ENCODE peak calls at places on chromosome 21, in six cellular contexts. One of them, this sample, is unnamed.

GRCh38 chr21:41763398-41763931 is 3.4 kb downstream of the RIPK4 start:
- DNase-seq in D341Med: no peak
- DNase-seq in heart right ventricle: no peak
- DNase-seq in GM19239: no peak
- DNase-seq in body of pancreas: peak; percentile 31
- DNase-seq in substantia nigra: no peak
- DNase-seq in this sample: no peak

GRCh38 chr21:29943885-29944284 is 4.1 kb upstream of the GRIK1 start:
- DNase-seq in heart right ventricle: no peak
- DNase-seq in D341Med: peak; percentile 51
- DNase-seq in body of pancreas: no peak
- DNase-seq in substantia nigra: no peak
- DNase-seq in GM19239: no peak
- DNase-seq in this sample: no peak

GRCh38 chr21:38787461-38788274 is 18.1 kb upstream of the ETS2 start:
- DNase-seq in GM19239: no peak
- DNase-seq in D341Med: no peak
- DNase-seq in heart right ventricle: no peak
- DNase-seq in substantia nigra: no peak
- DNase-seq in body of pancreas: peak; percentile 82
- DNase-seq in this sample: no peak

GRCh38 chr21:36615274-36615964 is 83.5 kb upstream of the SIM2 start:
- DNase-seq in body of pancreas: no peak
- DNase-seq in substantia nigra: no peak
- DNase-seq in heart right ventricle: no peak
- DNase-seq in GM19239: no peak
- DNase-seq in D341Med: no peak
- DNase-seq in this sample: no peak

GRCh38 chr21:45288441-45288841 is 746 bp upstream of the POFUT2 start:
- DNase-seq in substantia nigra: no peak
- DNase-seq in heart right ventricle: peak; percentile 6
- DNase-seq in D341Med: no peak
- DNase-seq in GM19239: no peak
- DNase-seq in body of pancreas: no peak
- DNase-seq in this sample: no peak

GRCh38 chr21:24824209-24824608 is 783.1 kb downstream of the MRPL39 start:
- DNase-seq in D341Med: no peak
- DNase-seq in GM19239: no peak
- DNase-seq in body of pancreas: no peak
- DNase-seq in substantia nigra: no peak
- DNase-seq in heart right ventricle: no peak
- DNase-seq in this sample: no peak

GRCh38 chr21:35005077-35005476 is 44.0 kb downstream of the RUNX1 start:
- DNase-seq in substantia nigra: no peak
- DNase-seq in GM19239: no peak
- DNase-seq in body of pancreas: no peak
- DNase-seq in heart right ventricle: no peak
- DNase-seq in D341Med: no peak
- DNase-seq in this sample: no peak

GRCh38 chr21:44074315-44074958 is 32.8 kb upstream of the PWP2 start:
- DNase-seq in substantia nigra: no peak
- DNase-seq in D341Med: no peak
- DNase-seq in heart right ventricle: no peak
- DNase-seq in body of pancreas: no peak
- DNase-seq in GM19239: no peak
- DNase-seq in this sample: no peak

GRCh38 chr21:34983680-34984086 is 65.4 kb downstream of the RUNX1 start:
- DNase-seq in heart right ventricle: no peak
- DNase-seq in D341Med: no peak
- DNase-seq in GM19239: no peak
- DNase-seq in body of pancreas: no peak
- DNase-seq in substantia nigra: no peak
- DNase-seq in this sample: peak; percentile 22

GRCh38 chr21:26761174-26761915 is 83.9 kb downstream of the ADAMTS1 start:
- DNase-seq in substantia nigra: no peak
- DNase-seq in GM19239: no peak
- DNase-seq in D341Med: no peak
- DNase-seq in body of pancreas: no peak
- DNase-seq in heart right ventricle: no peak
- DNase-seq in this sample: no peak

GRCh38 chr21:33899199-33899598 is 16.4 kb downstream of the ATP5PO start:
- DNase-seq in heart right ventricle: no peak
- DNase-seq in body of pancreas: peak; percentile 24
- DNase-seq in GM19239: no peak
- DNase-seq in substantia nigra: no peak
- DNase-seq in D341Med: no peak
- DNase-seq in this sample: no peak

GRCh38 chr21:41366522-41367151 is 4.8 kb downstream of the MX2 start:
- DNase-seq in GM19239: no peak
- DNase-seq in D341Med: no peak
- DNase-seq in body of pancreas: peak; percentile 62
- DNase-seq in substantia nigra: no peak
- DNase-seq in heart right ventricle: no peak
- DNase-seq in this sample: peak; percentile 33

GRCh38 chr21:37374026-37374425 is 7.5 kb downstream of the DYRK1A start:
- DNase-seq in D341Med: no peak
- DNase-seq in body of pancreas: no peak
- DNase-seq in GM19239: no peak
- DNase-seq in substantia nigra: no peak
- DNase-seq in heart right ventricle: no peak
- DNase-seq in this sample: no peak

GRCh38 chr21:42377951-42378340 is 11.6 kb upstream of the TFF1 start:
- DNase-seq in body of pancreas: no peak
- DNase-seq in GM19239: no peak
- DNase-seq in substantia nigra: no peak
- DNase-seq in D341Med: no peak
- DNase-seq in heart right ventricle: no peak
- DNase-seq in this sample: no peak

GRCh38 chr21:45598666-45599065 is 44.9 kb upstream of the PCBP3 start:
- DNase-seq in GM19239: no peak
- DNase-seq in D341Med: no peak
- DNase-seq in substantia nigra: no peak
- DNase-seq in heart right ventricle: no peak
- DNase-seq in body of pancreas: no peak
- DNase-seq in this sample: no peak

GRCh38 chr21:25563399-25564116 is 43.7 kb downstream of the MRPL39 start:
- DNase-seq in GM19239: no peak
- DNase-seq in substantia nigra: no peak
- DNase-seq in body of pancreas: no peak
- DNase-seq in heart right ventricle: no peak
- DNase-seq in D341Med: no peak
- DNase-seq in this sample: no peak

GRCh38 chr21:44286716-44287632 is 1.3 kb downstream of the AIRE start:
- DNase-seq in GM19239: no peak
- DNase-seq in D341Med: no peak
- DNase-seq in body of pancreas: no peak
- DNase-seq in substantia nigra: no peak
- DNase-seq in heart right ventricle: no peak
- DNase-seq in this sample: no peak

GRCh38 chr21:14306143-14306907 is 76.6 kb downstream of the HSPA13 start:
- DNase-seq in D341Med: no peak
- DNase-seq in heart right ventricle: no peak
- DNase-seq in substantia nigra: no peak
- DNase-seq in body of pancreas: no peak
- DNase-seq in GM19239: no peak
- DNase-seq in this sample: no peak

GRCh38 chr21:32806810-32807386 is 35.3 kb upstream of the PAXBP1 start:
- DNase-seq in heart right ventricle: no peak
- DNase-seq in D341Med: no peak
- DNase-seq in body of pancreas: no peak
- DNase-seq in substantia nigra: no peak
- DNase-seq in GM19239: no peak
- DNase-seq in this sample: no peak

GRCh38 chr21:15122241-15122640 is 57.4 kb upstream of the NRIP1 start:
- DNase-seq in heart right ventricle: peak; percentile 11
- DNase-seq in D341Med: no peak
- DNase-seq in substantia nigra: no peak
- DNase-seq in GM19239: no peak
- DNase-seq in body of pancreas: peak; percentile 45
- DNase-seq in this sample: no peak

GRCh38 chr21:41899431-41900202 is 20.5 kb upstream of the PRDM15 start:
- DNase-seq in D341Med: no peak
- DNase-seq in heart right ventricle: no peak
- DNase-seq in GM19239: no peak
- DNase-seq in substantia nigra: no peak
- DNase-seq in body of pancreas: no peak
- DNase-seq in this sample: no peak

GRCh38 chr21:46667191-46667734 is 31.8 kb downstream of the PRMT2 start:
- DNase-seq in GM19239: no peak
- DNase-seq in body of pancreas: no peak
- DNase-seq in substantia nigra: no peak
- DNase-seq in heart right ventricle: no peak
- DNase-seq in D341Med: no peak
- DNase-seq in this sample: peak; percentile 37

GRCh38 chr21:46194374-46195334 is 10.4 kb upstream of the SPATC1L start:
- DNase-seq in body of pancreas: no peak
- DNase-seq in D341Med: peak; percentile 20
- DNase-seq in heart right ventricle: no peak
- DNase-seq in substantia nigra: no peak
- DNase-seq in GM19239: no peak
- DNase-seq in this sample: no peak

GRCh38 chr21:38803075-38803474 is 2.7 kb upstream of the ETS2 start:
- DNase-seq in GM19239: no peak
- DNase-seq in heart right ventricle: no peak
- DNase-seq in D341Med: no peak
- DNase-seq in substantia nigra: no peak
- DNase-seq in body of pancreas: no peak
- DNase-seq in this sample: no peak